ENCODE peak calls at places on chromosomes 16 and 17, in ten cellular contexts. T is heart left ventricle, K is lower lobe of right lung, I is IMR-90, X is tibial artery, R is iPS DF 6.9, B is GM23338, S is astrocyte, E is H9, W is adrenal gland. V is an unnamed sample. For H3K4me1, the result is how much of the 10 kb centered on the place peaks cover.

GRCh38 chr17:1555618-1556471 is 6.7 kb downstream of the PITPNA start:
- DNase-seq in R (no peak), X (no peak), I (no peak), B (no peak), W (no peak), S (no peak), E (no peak), K (peak), T (peak), V (no peak)

GRCh38 chr16:48628359-48628985 is 18.5 kb upstream of the N4BP1 start:
- DNase-seq in W (no peak), K (no peak), S (no peak), I (no peak), E (no peak), X (peak), R (no peak), B (no peak), T (no peak), V (no peak)

GRCh38 chr17:14282700-14283099 is 18.2 kb upstream of the HS3ST3B1 start:
- DNase-seq in K (no peak), R (no peak), X (no peak), E (no peak), T (no peak), I (no peak), B (no peak), S (no peak), W (no peak), V (no peak)

GRCh38 chr16:28984619-28985135 is at the start of gene LAT:
- DNase-seq in S (no peak), K (no peak), T (no peak), E (no peak), R (no peak), W (no peak), I (no peak), B (no peak), X (no peak), V (peak)

GRCh38 chr17:148757-149156 is 11.4 kb downstream of the SCGB1C2 start:
- DNase-seq in E (no peak), T (peak), S (no peak), B (no peak), W (no peak), I (no peak), X (peak), K (peak), R (no peak), V (no peak)

GRCh38 chr16:48612621-48613020 is 2.6 kb upstream of the N4BP1 start:
- DNase-seq in X (no peak), R (no peak), W (no peak), S (no peak), B (no peak), E (no peak), I (no peak), K (no peak), T (no peak), V (no peak)

GRCh38 chr17:17722081-17722905 is 41.0 kb downstream of the RAI1 start:
- DNase-seq in S (peak), I (peak), K (no peak), W (no peak), T (no peak), E (peak), X (no peak), R (no peak), B (peak), V (no peak)

GRCh38 chr17:60371416-60371815 is 20.5 kb downstream of the USP32 start:
- DNase-seq in R (no peak), I (no peak), B (no peak), E (no peak), X (no peak), W (no peak), K (no peak), S (no peak), T (no peak), V (no peak)

GRCh38 chr17:38605852-38606645 is at the start of gene SRCIN1:
- DNase-seq in K (peak), B (peak), R (no peak), S (no peak), T (peak), X (no peak), I (peak), E (peak), W (no peak), V (peak)

GRCh38 chr17:18332909-18333489 is 17.9 kb downstream of the SMCR8 start:
- DNase-seq in W (no peak), T (no peak), B (no peak), R (no peak), X (no peak), E (no peak), S (no peak), K (no peak), I (peak), V (no peak)

GRCh38 chr17:80263253-80264047 is 2.8 kb downstream of the RNF213 start:
- DNase-seq in I (peak), K (peak), B (peak), S (no peak), X (peak), R (no peak), W (peak), E (peak), T (peak), V (peak)

GRCh38 chr16:84507011-84507982 is 2.8 kb upstream of the MEAK7 start:
- DNase-seq in K (peak), I (no peak), X (peak), R (no peak), B (no peak), E (no peak), T (no peak), W (no peak), S (no peak), V (no peak)

GRCh38 chr17:9647014-9647413 is 1.7 kb downstream of the USP43 start:
- DNase-seq in E (peak), I (no peak), X (no peak), W (no peak), S (no peak), K (no peak), T (no peak), R (no peak), B (peak), V (no peak)

GRCh38 chr17:76545918-76546555 is 6.2 kb downstream of the PRCD start:
- DNase-seq in B (peak), K (no peak), R (no peak), W (no peak), X (peak), S (no peak), I (no peak), T (peak), E (no peak), V (no peak)
- H3K4me1 ChIP-seq in B (under half), K (half or more), R (under half), W (under half), X (under half), S (under half), I (under half), T (under half), E (under half), V (under half)

GRCh38 chr17:49640556-49640955 is 37.3 kb downstream of the SPOP start:
- DNase-seq in K (no peak), T (no peak), I (no peak), S (no peak), B (no peak), W (no peak), E (no peak), R (no peak), X (no peak), V (no peak)
- H3K4me1 ChIP-seq in K (under half), T (under half), I (under half), S (under half), B (under half), W (under half), E (under half), R (under half), X (half or more), V (under half)

DNA sequence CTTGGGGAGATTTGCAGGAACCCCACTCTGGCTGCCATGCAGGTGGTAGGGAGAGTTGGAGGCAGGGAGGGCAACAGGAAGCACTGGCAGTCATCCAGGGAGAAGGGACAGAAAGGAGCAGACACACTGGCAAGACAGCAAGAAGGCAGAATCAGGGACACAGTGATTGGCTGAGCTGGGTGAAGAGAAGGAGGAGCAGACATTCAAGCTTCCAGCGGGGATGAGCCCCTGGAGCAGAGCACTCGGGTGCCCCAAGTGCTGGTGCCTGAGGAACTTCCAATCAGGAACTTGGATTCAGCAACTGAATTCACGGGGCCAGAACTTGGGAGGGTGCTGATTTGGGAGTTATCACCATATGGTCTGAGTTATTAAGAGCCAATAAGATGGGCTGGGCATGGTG is 6.3 kb upstream of the ITGA3 start:
- DNase-seq in X (no peak), S (no peak), B (no peak), T (no peak), E (peak), I (no peak), K (no peak), W (no peak), R (no peak), V (no peak)
- H3K4me1 ChIP-seq in X (under half), S (half or more), B (under half), T (under half), E (under half), I (under half), K (half or more), W (under half), R (under half), V (under half)

GRCh38 chr17:68383443-68384321 is 73.6 kb downstream of the WIPI1 start:
- DNase-seq in B (no peak), I (peak), R (no peak), K (peak), S (peak), W (no peak), E (peak), T (peak), X (no peak), V (no peak)

GRCh38 chr17:68384941-68385340 is 72.4 kb downstream of the WIPI1 start:
- DNase-seq in B (no peak), S (no peak), T (no peak), I (no peak), X (no peak), R (no peak), W (no peak), E (no peak), K (no peak), V (no peak)

GRCh38 chr17:68383120-68383442 is 74.2 kb downstream of the WIPI1 start:
- DNase-seq in K (no peak), I (no peak), R (no peak), T (no peak), X (no peak), B (no peak), S (no peak), W (no peak), E (no peak), V (no peak)

GRCh38 chr17:68381076-68381900 is 76.0 kb downstream of the WIPI1 start:
- DNase-seq in I (peak), B (no peak), R (no peak), T (no peak), S (peak), K (peak), W (no peak), E (no peak), X (no peak), V (no peak)

DNA sequence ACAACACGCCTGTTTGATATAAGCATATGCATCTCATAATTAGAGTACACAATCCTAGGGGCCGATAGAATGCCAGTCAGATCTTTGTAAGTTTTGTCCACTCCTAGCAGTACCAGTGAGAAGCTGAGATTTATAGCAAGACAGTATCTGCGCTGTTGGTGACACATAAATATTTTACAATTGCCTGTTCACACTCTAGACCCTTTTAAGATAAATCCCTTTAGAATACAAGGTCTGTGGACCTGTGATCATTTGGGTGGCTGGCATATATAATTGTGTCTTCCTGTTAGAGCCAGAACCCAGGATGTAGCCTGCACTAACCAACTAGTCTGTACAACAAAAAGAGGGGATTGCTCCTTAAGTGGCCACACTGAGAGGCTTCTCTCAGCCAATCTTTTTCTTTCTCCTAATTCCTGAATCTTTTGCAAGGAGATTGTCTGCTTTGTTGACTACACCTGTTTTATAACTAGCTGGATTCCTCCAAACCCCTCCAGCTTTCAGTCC is 74.7 kb downstream of the WIPI1 start:
- DNase-seq in T (no peak), S (no peak), K (no peak), W (no peak), I (no peak), E (peak), R (no peak), X (no peak), B (no peak), V (no peak)
- H3K4me1 ChIP-seq in T (under half), S (under half), K (half or more), W (under half), I (under half), E (under half), R (under half), X (under half), B (under half), V (under half)

V was measured in naive thymus-derived CD4-positive, alpha-beta T cell.